ENCODE peak calls at places on chromosomes 12 and 14, in ten cellular contexts. V is stimulated activated CD4-positive, alpha-beta T cell treated with anti-CD3 and anti-CD28 coated beads, Interleukin-12 subunit alpha, Interleukin-12 subunit beta, amount 100 ng/mL, for 24 hours; H is NCI-H1048; O is neural crest cell; R is HTR-8/SVneo; J is anterior cingulate cortex; C is GM12892; Y is amniotic stem cell; F is psoas muscle; M is progenitor cell of endocrine pancreas. T is an unnamed sample.

GRCh38 chr12:57803317-57803893 is 15.1 kb downstream of the AVIL start:
- DNase-seq in V (no peak), H (no peak), O (peak), R (peak), J (no peak), C (no peak), Y (no peak), F (no peak), M (peak), T (peak)

GRCh38 chr12:54622463-54623183 is 12.1 kb downstream of the LACRT start:
- DNase-seq in V (no peak), H (no peak), O (no peak), R (no peak), J (no peak), C (no peak), Y (no peak), F (no peak), M (no peak), T (no peak)

GRCh38 chr12:6943719-6944380 is at the start of the genes C12orf57 and RNU7-1:
- DNase-seq in V (peak), H (peak), O (peak), R (peak), J (peak), C (no peak), Y (peak), F (peak), M (peak), T (peak)

GRCh38 chr12:54933381-54933780 is 51.2 kb downstream of the TESPA1 start:
- DNase-seq in V (no peak), H (no peak), O (no peak), R (no peak), J (no peak), C (no peak), Y (no peak), F (no peak), M (no peak), T (no peak)

GRCh38 chr12:127169321-127170270 is 1097.4 kb upstream of the TMEM132C start:
- DNase-seq in V (no peak), H (no peak), O (no peak), R (no peak), J (no peak), C (no peak), Y (no peak), F (no peak), M (no peak), T (no peak)

GRCh38 chr12:120466560-120467315 is 2.8 kb downstream of the SRSF9 start:
- DNase-seq in V (no peak), H (no peak), O (peak), R (no peak), J (no peak), C (no peak), Y (no peak), F (peak), M (peak), T (peak)

GRCh38 chr12:13250416-13250815 is 53.9 kb downstream of the EMP1 start:
- DNase-seq in V (no peak), H (no peak), O (no peak), R (peak), J (no peak), C (no peak), Y (no peak), F (no peak), M (no peak), T (no peak)

GRCh38 chr12:53215497-53215896 is 8.4 kb upstream of the ITGB7 start:
- DNase-seq in V (no peak), H (no peak), O (no peak), R (no peak), J (no peak), C (no peak), Y (no peak), F (no peak), M (no peak), T (no peak)

GRCh38 chr12:1207276-1207675 is 216.3 kb downstream of the ERC1 start:
- DNase-seq in V (no peak), H (no peak), O (no peak), R (no peak), J (no peak), C (no peak), Y (no peak), F (no peak), M (no peak), T (no peak)

GRCh38 chr14:21884995-21885394 is 211.4 kb upstream of the OR4E1 start:
- DNase-seq in V (no peak), H (no peak), O (no peak), R (no peak), J (no peak), C (no peak), Y (no peak), F (no peak), M (no peak), T (no peak)

GRCh38 chr12:109732321-109733305 is 19.0 kb downstream of the FAM222A start:
- DNase-seq in V (no peak), H (no peak), O (no peak), R (no peak), J (peak), C (no peak), Y (no peak), F (peak), M (no peak), T (no peak)

GRCh38 chr14:33781267-33781666 is 169.6 kb downstream of the EGLN3 start:
- DNase-seq in V (no peak), H (no peak), O (no peak), R (no peak), J (no peak), C (no peak), Y (no peak), F (no peak), M (no peak), T (no peak)

GRCh38 chr12:106801830-106802561 is 27.5 kb downstream of the RIC8B start:
- DNase-seq in V (no peak), H (no peak), O (no peak), R (no peak), J (no peak), C (no peak), Y (no peak), F (no peak), M (no peak), T (no peak)

GRCh38 chr12:131674373-131674772 is 36.5 kb upstream of the SFSWAP start:
- DNase-seq in V (no peak), H (no peak), O (no peak), R (no peak), J (no peak), C (no peak), Y (no peak), F (no peak), M (no peak), T (no peak)

GRCh38 chr14:102560436-102561261 is 31.8 kb upstream of the RCOR1 start:
- DNase-seq in V (no peak), H (no peak), O (no peak), R (no peak), J (no peak), C (peak), Y (no peak), F (no peak), M (no peak), T (no peak)

GRCh38 chr14:95480109-95480886 is 36.2 kb downstream of the SYNE3 start:
- DNase-seq in V (no peak), H (no peak), O (no peak), R (no peak), J (no peak), C (no peak), Y (no peak), F (peak), M (no peak), T (no peak)

GRCh38 chr12:93673084-93673483 is 4.1 kb upstream of the CRADD start:
- DNase-seq in V (no peak), H (no peak), O (no peak), R (no peak), J (no peak), C (no peak), Y (no peak), F (no peak), M (no peak), T (no peak)

GRCh38 chr12:108616941-108617858 is 16.5 kb downstream of the SELPLG start:
- DNase-seq in V (peak), H (no peak), O (no peak), R (no peak), J (peak), C (peak), Y (no peak), F (no peak), M (no peak), T (peak)

GRCh38 chr14:94904636-94905035 is 134.7 kb upstream of the GSC start:
- DNase-seq in V (no peak), H (no peak), O (no peak), R (peak), J (no peak), C (no peak), Y (peak), F (no peak), M (no peak), T (no peak)

GRCh38 chr12:130714091-130714590 is 2.0 kb downstream of the RIMBP2 start:
- DNase-seq in V (no peak), H (no peak), O (no peak), R (no peak), J (no peak), C (no peak), Y (no peak), F (no peak), M (no peak), T (peak)

GRCh38 chr12:90280564-90281058 is 572.0 kb upstream of the ATP2B1 start:
- DNase-seq in V (no peak), H (no peak), O (no peak), R (no peak), J (no peak), C (no peak), Y (no peak), F (no peak), M (no peak), T (no peak)

GRCh38 chr12:112149596-112149995 is 24.2 kb downstream of the TRAFD1 start:
- DNase-seq in V (no peak), H (no peak), O (no peak), R (no peak), J (no peak), C (no peak), Y (no peak), F (no peak), M (no peak), T (no peak)

GRCh38 chr14:95231966-95232365 is 74.6 kb upstream of the DICER1 start:
- DNase-seq in V (no peak), H (no peak), O (no peak), R (no peak), J (no peak), C (no peak), Y (no peak), F (no peak), M (no peak), T (no peak)

GRCh38 chr12:52156757-52157565 is 34.9 kb downstream of the KRT80 start:
- DNase-seq in V (peak), H (peak), O (peak), R (peak), J (peak), C (peak), Y (no peak), F (peak), M (peak), T (peak)

GRCh38 chr12:108495054-108495453 is 20.0 kb upstream of the FICD start:
- DNase-seq in V (no peak), H (no peak), O (peak), R (peak), J (no peak), C (peak), Y (no peak), F (no peak), M (no peak), T (no peak)

GRCh38 chr12:85058339-85058738 is 22.2 kb downstream of the LRRIQ1 start:
- DNase-seq in V (no peak), H (no peak), O (no peak), R (no peak), J (no peak), C (no peak), Y (no peak), F (no peak), M (no peak), T (no peak)

GRCh38 chr12:125033296-125033695 is 31.9 kb upstream of the AACS start:
- DNase-seq in V (no peak), H (no peak), O (no peak), R (no peak), J (no peak), C (no peak), Y (no peak), F (no peak), M (no peak), T (no peak)

GRCh38 chr12:69225251-69225910 is 14.0 kb upstream of the CPSF6 start:
- DNase-seq in V (no peak), H (no peak), O (no peak), R (no peak), J (no peak), C (no peak), Y (no peak), F (no peak), M (no peak), T (no peak)

T was measured in Ammon's horn.